ENCODE peak calls at places on chromosomes 6 and 20, in four cellular contexts. G is HCT116, L is Panc1, X is HepG2. B is an unnamed sample.

GRCh38 chr20:31869673-31869941 is 720 bp downstream of the DUSP15 start:
- DNase-seq in G (no peak), L (no peak), X (no peak), B (no peak)

GRCh38 chr6:142845143-142845571 is 99.8 kb downstream of the HIVEP2 start:
- DNase-seq in G (no peak), L (no peak), X (no peak), B (no peak)

GRCh38 chr6:165922309-165922794 is 245.3 kb downstream of the TBXT start:
- DNase-seq in G (no peak), L (no peak), X (no peak), B (no peak)

GRCh38 chr20:1844723-1845523 is 50.3 kb upstream of the SIRPA start:
- DNase-seq in G (no peak), L (no peak), X (no peak), B (no peak)

GRCh38 chr20:61954276-61955021 is 111.2 kb downstream of the TAF4 start:
- DNase-seq in G (no peak), L (no peak), X (no peak), B (peak)

GRCh38 chr20:43404880-43405279 is 52.8 kb upstream of the SRSF6 start:
- DNase-seq in G (peak), L (no peak), X (peak), B (peak)

GRCh38 chr6:18241208-18241836 is 23.0 kb downstream of the DEK start:
- DNase-seq in G (peak), L (no peak), X (peak), B (no peak)

GRCh38 chr6:3414704-3415453 is 42.0 kb downstream of the SLC22A23 start:
- DNase-seq in G (no peak), L (no peak), X (peak), B (peak)

GRCh38 chr6:166540631-166541331 is 45.7 kb downstream of the RAMACL start:
- DNase-seq in G (no peak), L (no peak), X (no peak), B (peak)

GRCh38 chr6:109082178-109082577 is 12.5 kb downstream of the SESN1 start:
- DNase-seq in G (no peak), L (no peak), X (no peak), B (no peak)

GRCh38 chr20:45039470-45039811 is 61.5 kb downstream of the KCNS1 start:
- DNase-seq in G (no peak), L (no peak), X (no peak), B (no peak)

GRCh38 chr6:113859349-113860164 is 2.4 kb downstream of the MARCKS start:
- DNase-seq in G (no peak), L (no peak), X (no peak), B (no peak)

GRCh38 chr6:53984163-53984562 is 127.1 kb upstream of the MLIP start:
- DNase-seq in G (peak), L (peak), X (peak), B (no peak)

GRCh38 chr6:2999621-3000455 is at the start of gene NQO2:
- DNase-seq in G (peak), L (no peak), X (peak), B (peak)

GRCh38 chr6:165705941-165706340 is 42.9 kb upstream of the PDE10A start:
- DNase-seq in G (no peak), L (no peak), X (no peak), B (no peak)

GRCh38 chr20:36351937-36352336 is 45.8 kb downstream of the DLGAP4 start:
- DNase-seq in G (no peak), L (no peak), X (no peak), B (no peak)

GRCh38 chr6:122969999-122970398 is 26.0 kb upstream of the CLVS2 start:
- DNase-seq in G (no peak), L (no peak), X (no peak), B (no peak)

GRCh38 chr6:36962874-36963273 is 8.3 kb downstream of the PI16 start:
- DNase-seq in G (no peak), L (no peak), X (no peak), B (no peak)

GRCh38 chr6:36961441-36962430 is 7.2 kb downstream of the PI16 start:
- DNase-seq in G (no peak), L (no peak), X (no peak), B (peak)

GRCh38 chr6:36964908-36965307 is 10.4 kb downstream of the PI16 start:
- DNase-seq in G (no peak), L (no peak), X (no peak), B (no peak)

GRCh38 chr6:36963451-36964290 is 9.1 kb downstream of the PI16 start:
- DNase-seq in G (no peak), L (no peak), X (no peak), B (no peak)

GRCh38 chr6:36964349-36964748 is 9.8 kb downstream of the PI16 start:
- DNase-seq in G (no peak), L (no peak), X (no peak), B (no peak)
- TF ChIP-seq TCF7L2 in G (no peak), L (no peak), X (no peak), B (no peak)

DNA sequence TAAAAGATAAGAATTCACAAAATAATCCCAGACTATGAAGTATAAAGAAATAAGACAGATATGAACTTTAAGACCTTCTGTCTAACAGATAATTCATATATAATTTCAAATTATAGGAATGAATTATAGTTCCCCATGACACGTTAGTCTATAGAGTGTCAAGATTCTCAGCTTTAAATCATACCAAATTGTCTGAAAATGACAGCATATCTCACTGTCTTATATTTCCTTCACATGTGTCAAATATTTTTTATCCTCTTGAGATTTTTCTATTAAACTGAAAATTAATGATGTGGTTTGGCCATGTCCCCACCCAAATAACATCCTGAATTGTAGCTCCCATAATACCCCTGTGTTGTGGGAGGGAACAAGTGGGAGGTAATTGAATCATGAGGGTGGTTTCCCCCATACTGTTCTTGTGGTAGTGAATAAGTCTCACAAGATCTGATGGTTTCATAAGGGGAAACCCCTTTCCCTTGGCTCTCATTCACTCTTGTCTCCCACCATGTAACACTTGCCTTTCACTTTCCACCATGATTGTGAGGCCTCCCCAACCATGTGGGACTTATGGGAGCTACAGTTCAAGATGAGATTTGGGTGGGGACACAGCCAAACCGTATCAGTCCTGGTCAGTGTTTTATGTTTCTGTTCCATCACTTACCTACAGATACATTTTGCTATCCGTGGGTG is 825.3 kb upstream of the GJE1 start:
- DNase-seq in G (no peak), L (no peak), X (no peak), B (no peak)
- TF ChIP-seq TCF7L2 in G (no peak), L (no peak), X (no peak), B (no peak)

GRCh38 chr6:15316754-15317153 is 70.9 kb downstream of the JARID2 start:
- DNase-seq in G (no peak), L (no peak), X (peak), B (no peak)
- TF ChIP-seq TCF7L2 in G (no peak), L (no peak), X (no peak), B (no peak)

DNA sequence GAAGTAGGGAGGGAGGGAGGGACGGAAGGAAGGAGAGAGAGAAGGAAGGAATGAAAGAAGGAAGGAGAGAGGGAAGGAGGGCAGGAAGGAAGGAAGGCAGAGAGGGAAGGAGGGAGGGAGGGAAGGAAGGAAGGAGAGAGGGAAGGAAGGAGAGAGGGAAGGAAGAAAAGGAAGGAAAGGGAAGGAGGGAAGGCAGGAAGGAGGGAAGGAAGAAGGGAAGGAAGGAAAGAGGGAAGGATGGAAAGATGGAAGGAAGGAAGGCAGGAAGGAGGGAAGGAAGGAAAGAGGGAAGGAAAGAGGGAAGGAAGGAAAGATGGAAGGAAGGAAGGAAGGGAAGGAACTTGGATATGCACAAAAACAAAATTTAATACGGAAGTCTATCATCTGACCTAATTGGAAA is 844.5 kb upstream of the DEFB115 start:
- DNase-seq in G (no peak), L (no peak), X (no peak), B (no peak)
- TF ChIP-seq TCF7L2 in G (no peak), L (no peak), X (no peak), B (no peak)

GRCh38 chr6:115894426-115894992 is 166.2 kb downstream of the FRK start:
- DNase-seq in G (no peak), L (no peak), X (no peak), B (no peak)

GRCh38 chr6:115891704-115892225 is 168.9 kb downstream of the FRK start:
- DNase-seq in G (no peak), L (no peak), X (no peak), B (no peak)

GRCh38 chr6:115899883-115900282 is 160.8 kb downstream of the FRK start:
- DNase-seq in G (no peak), L (no peak), X (no peak), B (no peak)

GRCh38 chr6:115898246-115898645 is 162.4 kb downstream of the FRK start:
- DNase-seq in G (no peak), L (no peak), X (no peak), B (no peak)

DNA sequence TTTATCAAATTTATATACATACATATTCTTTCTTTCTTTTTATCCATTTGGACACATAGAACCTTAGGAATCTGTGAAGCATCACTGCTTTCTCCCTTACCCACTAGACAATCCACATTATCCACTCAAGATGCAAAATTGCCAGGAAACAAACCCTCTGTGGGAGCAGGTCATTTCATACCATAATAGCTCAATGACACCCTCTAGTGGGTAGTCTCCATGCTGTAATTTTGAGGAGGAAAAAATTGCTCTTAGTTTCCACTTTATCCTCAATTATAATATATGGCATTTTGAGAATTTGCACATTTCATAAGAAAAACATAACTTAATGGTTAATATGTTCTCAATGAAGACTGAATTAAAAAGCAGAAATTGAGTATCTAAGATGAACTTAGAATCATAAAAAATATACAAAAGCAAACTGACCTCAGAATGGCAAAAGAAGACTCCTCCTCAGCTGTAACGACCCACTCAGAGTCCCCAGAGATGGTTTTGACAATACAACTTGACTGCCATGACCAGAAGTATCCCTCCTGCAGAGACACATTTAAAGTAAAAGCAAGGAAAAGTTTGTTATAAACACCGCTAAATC is 164.1 kb downstream of the FRK start:
- DNase-seq in G (peak), L (peak), X (peak), B (peak)
- TF ChIP-seq TCF7L2 in G (no peak), L (no peak), X (no peak), B (no peak)

DNA sequence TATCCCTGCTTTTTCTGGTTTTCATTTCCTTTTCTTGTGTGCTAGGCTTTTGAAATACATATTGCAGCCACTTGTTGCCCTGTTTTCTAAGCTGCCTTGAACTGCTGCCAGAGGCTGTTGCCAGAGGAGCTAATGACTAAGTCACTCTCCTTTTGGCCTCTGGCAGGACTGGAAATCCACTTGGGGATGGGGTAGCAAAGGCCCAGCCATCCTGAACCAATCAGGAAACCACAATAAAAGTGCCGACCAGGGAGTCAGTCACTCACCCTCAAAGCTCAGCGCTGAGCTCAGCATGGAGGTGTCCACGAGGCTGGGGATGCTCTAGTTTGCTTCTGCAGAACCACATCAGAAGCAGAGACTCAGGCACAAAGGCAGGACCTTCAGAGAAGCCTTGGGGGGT is 813.0 kb downstream of the DHX35 start:
- DNase-seq in G (no peak), L (no peak), X (no peak), B (no peak)
- TF ChIP-seq TCF7L2 in G (no peak), L (no peak), X (no peak), B (no peak)

GRCh38 chr6:111522393-111523020 is 39.5 kb upstream of the REV3L start:
- DNase-seq in G (no peak), L (no peak), X (no peak), B (no peak)

GRCh38 chr6:111524252-111524651 is 41.2 kb upstream of the REV3L start:
- DNase-seq in G (no peak), L (no peak), X (no peak), B (no peak)

GRCh38 chr6:111520519-111520918 is 37.5 kb upstream of the REV3L start:
- DNase-seq in G (no peak), L (no peak), X (no peak), B (no peak)

GRCh38 chr6:111523484-111524166 is 40.6 kb upstream of the REV3L start:
- DNase-seq in G (no peak), L (no peak), X (no peak), B (no peak)

GRCh38 chr6:111521497-111522275 is 38.7 kb upstream of the REV3L start:
- DNase-seq in G (no peak), L (no peak), X (no peak), B (no peak)
- TF ChIP-seq TCF7L2 in G (no peak), L (no peak), X (no peak), B (no peak)

DNA sequence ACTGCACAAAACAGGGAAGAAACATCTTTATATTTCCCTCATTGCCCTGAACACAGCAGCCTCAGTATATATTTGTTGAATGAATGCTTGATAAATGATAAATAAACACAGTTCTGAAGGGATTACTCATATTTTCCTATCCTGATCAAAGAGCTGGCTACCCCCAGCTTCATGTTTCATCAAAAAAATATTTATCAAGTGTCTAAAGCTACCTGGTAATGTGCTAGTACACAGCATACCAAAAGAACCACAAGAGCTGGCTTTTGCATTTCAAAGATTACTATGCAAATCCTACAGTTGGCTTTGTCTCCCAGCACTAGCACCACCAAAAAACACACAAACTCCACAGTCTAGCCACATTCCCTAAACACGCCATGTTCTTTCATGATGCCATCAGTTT is 130.0 kb downstream of the BTBD9 start:
- DNase-seq in G (peak), L (no peak), X (peak), B (no peak)
- TF ChIP-seq TCF7L2 in G (no peak), L (no peak), X (no peak), B (no peak)

DNA sequence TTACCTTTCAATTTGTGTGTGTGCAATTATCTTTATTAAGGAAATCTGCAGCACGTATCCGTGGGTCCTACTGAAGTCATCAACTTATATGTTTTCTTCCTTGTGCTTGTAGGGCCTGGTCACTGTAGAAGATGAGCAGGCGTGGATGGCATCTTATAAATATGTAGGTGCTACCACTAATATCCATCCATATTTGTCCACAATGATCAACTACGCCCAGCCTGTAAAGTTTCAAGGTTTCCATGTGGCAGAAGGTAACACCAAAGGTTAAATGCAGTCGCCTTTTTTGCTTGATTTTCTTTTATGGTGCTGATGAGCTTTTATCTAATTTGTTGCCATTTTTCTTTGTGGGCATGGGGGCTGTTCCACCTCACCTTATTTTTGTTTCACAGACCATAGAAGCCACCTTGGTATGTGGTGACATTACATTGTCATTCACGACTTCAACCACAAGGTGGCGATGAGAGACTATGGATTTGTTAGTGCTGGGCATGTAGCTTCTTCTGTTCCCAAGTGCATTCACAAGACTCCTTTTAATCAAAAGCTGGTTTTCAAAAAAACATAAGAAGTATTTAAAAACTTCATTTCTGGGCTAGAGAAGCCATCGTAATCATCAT is 106.5 kb upstream of the LAMP5 start:
- DNase-seq in G (peak), L (peak), X (peak), B (peak)
- TF ChIP-seq TCF7L2 in G (no peak), L (no peak), X (no peak), B (no peak)